ENCODE peak calls at places on chromosomes 2 and 18, in ten cellular contexts. U, D, L, O, F, G, I, M, S and B are unnamed samples.

GRCh38 chr2:221370076-221370941 is 201.8 kb downstream of the EPHA4 start:
- DNase-seq in M (no peak), U (no peak), F (no peak), S (no peak), G (no peak), O (no peak), I (no peak), L (no peak), D (peak; percentile 47), B (no peak)

GRCh38 chr2:1649871-1650473 is 94.3 kb downstream of the PXDN start:
- DNase-seq in I (no peak), U (no peak), S (no peak), D (no peak), F (no peak), L (no peak), M (peak; percentile 54), G (no peak), O (no peak), B (no peak)

GRCh38 chr18:32552421-32553030 is 81.8 kb upstream of the GAREM1 start:
- DNase-seq in U (peak; percentile 75), F (peak; percentile 70), L (peak; percentile 71), S (peak; percentile 86), O (peak; percentile 60), I (peak; percentile 74), D (peak; percentile 59), G (peak; percentile 83), M (no peak), B (peak; percentile 31)

GRCh38 chr2:237687666-237688065 is 60.3 kb downstream of the LRRFIP1 start:
- DNase-seq in U (peak; percentile 100), I (no peak), G (peak; percentile 68), L (peak; percentile 67), F (peak; percentile 99), D (peak; percentile 93), S (no peak), O (peak; percentile 82), M (peak; percentile 89), B (peak; percentile 99)

GRCh38 chr2:212815453-212815852 is 276.9 kb upstream of the ERBB4 start:
- DNase-seq in O (no peak), L (no peak), S (no peak), U (no peak), I (no peak), F (no peak), G (no peak), M (no peak), D (no peak), B (no peak)

GRCh38 chr2:239092571-239093294 is 244.8 kb downstream of the TWIST2 start:
- DNase-seq in D (peak; percentile 17), S (no peak), I (no peak), G (no peak), L (no peak), O (no peak), F (peak; percentile 26), U (no peak), M (no peak), B (no peak)

GRCh38 chr2:237534380-237534779 is 32.0 kb upstream of the PRLH start:
- DNase-seq in M (no peak), O (no peak), I (no peak), D (no peak), L (no peak), S (no peak), F (no peak), G (no peak), U (no peak), B (no peak)

GRCh38 chr2:71779306-71779855 is 326.0 kb downstream of the DYSF start:
- DNase-seq in L (no peak), M (no peak), G (no peak), S (no peak), U (peak; percentile 88), O (no peak), D (no peak), I (no peak), F (peak; percentile 46), B (no peak)

GRCh38 chr2:169073972-169074751 is 4.8 kb downstream of the DHRS9 start:
- DNase-seq in S (no peak), F (no peak), M (no peak), L (no peak), O (no peak), U (peak; percentile 15), D (no peak), I (no peak), G (peak; percentile 34), B (no peak)

GRCh38 chr2:237866119-237866621 is 6.7 kb downstream of the RAMP1 start:
- DNase-seq in U (peak; percentile 48), M (peak; percentile 41), L (no peak), O (no peak), F (peak; percentile 59), G (peak; percentile 64), I (no peak), S (no peak), D (no peak), B (no peak)

GRCh38 chr2:236875906-236876505 is 209.7 kb upstream of the COPS8 start:
- DNase-seq in U (peak; percentile 55), G (peak; percentile 62), I (no peak), L (no peak), M (peak; percentile 87), O (peak; percentile 26), D (peak; percentile 62), S (no peak), F (no peak), B (no peak)

GRCh38 chr2:232073031-232073430 is 111.5 kb downstream of the DIS3L2 start:
- DNase-seq in L (no peak), D (no peak), G (no peak), O (no peak), S (no peak), M (no peak), I (no peak), U (no peak), F (no peak), B (no peak)

GRCh38 chr2:180979086-180979934 is 1.1 kb upstream of the UBE2E3 start:
- DNase-seq in U (peak; percentile 33), G (no peak), F (peak; percentile 81), M (no peak), L (no peak), D (peak; percentile 20), O (peak; percentile 13), S (no peak), I (no peak), B (no peak)

DNA sequence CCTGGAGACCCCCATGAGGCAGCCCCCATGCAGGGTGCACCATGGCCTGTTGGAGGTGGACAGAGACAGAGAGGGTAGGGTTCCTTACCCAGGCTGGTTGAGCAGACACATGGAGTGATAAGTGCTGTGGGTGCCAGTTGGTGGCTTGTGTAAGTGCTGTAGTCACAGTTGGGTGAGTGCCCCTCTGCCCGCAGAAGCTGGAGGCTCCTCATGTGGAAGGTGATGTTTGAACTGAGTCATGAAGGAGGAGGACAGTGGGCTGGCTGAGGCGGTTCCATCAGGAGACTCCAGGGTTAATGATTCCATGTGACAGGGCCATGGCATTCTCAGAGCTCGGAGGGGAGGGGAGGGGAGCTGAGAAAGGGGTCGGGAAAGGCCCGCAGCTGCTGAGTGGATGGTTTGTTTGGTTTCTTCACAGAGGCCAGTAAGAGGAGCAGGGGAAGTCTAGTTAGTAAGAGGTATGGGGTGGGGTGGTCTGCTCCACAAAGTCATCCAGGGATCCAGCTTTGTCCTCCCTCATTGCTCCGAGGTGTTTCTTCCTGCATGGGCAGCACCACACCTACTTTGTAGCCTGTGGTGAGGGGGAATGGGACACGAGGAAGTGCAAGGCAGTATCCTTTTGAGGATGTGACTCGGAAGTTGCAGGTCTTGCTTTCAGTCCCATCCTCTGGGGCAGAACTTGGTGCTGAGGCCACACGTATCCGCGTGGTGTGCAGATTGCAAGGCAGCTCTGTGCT is 13.6 kb downstream of the IMPA2 start:
- DNase-seq in F (peak; percentile 45), M (peak; percentile 61), O (no peak), L (peak; percentile 54), G (no peak), S (no peak), U (peak; percentile 50), I (no peak), D (no peak), B (no peak)
- H3K4me3 ChIP-seq in F (no peak overlapping the region), M (no peak overlapping the region), O (no peak overlapping the region), L (no peak overlapping the region), G (no peak overlapping the region), S (no peak overlapping the region), U (no peak overlapping the region), I (no peak overlapping the region), D (no peak overlapping the region), B (no peak overlapping the region)

GRCh38 chr2:151916632-151917031 is 88.4 kb upstream of the ARL5A start:
- DNase-seq in D (no peak), G (no peak), S (no peak), L (no peak), M (no peak), O (no peak), U (peak; percentile 21), I (no peak), F (peak; percentile 11), B (no peak)
- H3K4me3 ChIP-seq in D (no peak overlapping the region), G (no peak overlapping the region), S (no peak overlapping the region), L (no peak overlapping the region), M (no peak overlapping the region), O (no peak overlapping the region), U (no peak overlapping the region), I (no peak overlapping the region), F (no peak overlapping the region), B (no peak overlapping the region)

DNA sequence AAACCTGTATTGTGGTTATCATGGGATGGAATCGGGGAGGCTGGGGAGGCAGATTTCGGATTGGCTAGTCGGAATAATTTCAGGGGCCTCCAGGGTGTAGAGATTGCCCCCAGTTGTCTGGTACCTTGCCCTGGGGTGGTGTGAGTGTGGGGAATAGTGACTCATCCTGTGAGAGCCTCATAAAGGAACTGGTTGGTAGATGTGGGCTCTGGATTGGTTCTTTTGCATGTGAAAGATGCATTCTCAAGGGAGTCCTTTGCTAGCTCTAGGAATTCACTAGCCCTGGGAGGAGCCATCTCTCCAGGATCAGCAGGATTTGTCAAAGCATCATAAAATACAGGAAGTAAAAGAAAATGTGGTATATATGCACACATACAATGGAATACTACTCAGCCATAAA is 331.6 kb downstream of the SETBP1 start:
- DNase-seq in U (peak; percentile 45), L (no peak), M (no peak), S (no peak), G (no peak), D (no peak), O (no peak), I (no peak), F (no peak), B (no peak)
- H3K4me3 ChIP-seq in U (no peak overlapping the region), L (no peak overlapping the region), M (no peak overlapping the region), S (no peak overlapping the region), G (no peak overlapping the region), D (no peak overlapping the region), O (no peak overlapping the region), I (no peak overlapping the region), F (no peak overlapping the region), B (no peak overlapping the region)

DNA sequence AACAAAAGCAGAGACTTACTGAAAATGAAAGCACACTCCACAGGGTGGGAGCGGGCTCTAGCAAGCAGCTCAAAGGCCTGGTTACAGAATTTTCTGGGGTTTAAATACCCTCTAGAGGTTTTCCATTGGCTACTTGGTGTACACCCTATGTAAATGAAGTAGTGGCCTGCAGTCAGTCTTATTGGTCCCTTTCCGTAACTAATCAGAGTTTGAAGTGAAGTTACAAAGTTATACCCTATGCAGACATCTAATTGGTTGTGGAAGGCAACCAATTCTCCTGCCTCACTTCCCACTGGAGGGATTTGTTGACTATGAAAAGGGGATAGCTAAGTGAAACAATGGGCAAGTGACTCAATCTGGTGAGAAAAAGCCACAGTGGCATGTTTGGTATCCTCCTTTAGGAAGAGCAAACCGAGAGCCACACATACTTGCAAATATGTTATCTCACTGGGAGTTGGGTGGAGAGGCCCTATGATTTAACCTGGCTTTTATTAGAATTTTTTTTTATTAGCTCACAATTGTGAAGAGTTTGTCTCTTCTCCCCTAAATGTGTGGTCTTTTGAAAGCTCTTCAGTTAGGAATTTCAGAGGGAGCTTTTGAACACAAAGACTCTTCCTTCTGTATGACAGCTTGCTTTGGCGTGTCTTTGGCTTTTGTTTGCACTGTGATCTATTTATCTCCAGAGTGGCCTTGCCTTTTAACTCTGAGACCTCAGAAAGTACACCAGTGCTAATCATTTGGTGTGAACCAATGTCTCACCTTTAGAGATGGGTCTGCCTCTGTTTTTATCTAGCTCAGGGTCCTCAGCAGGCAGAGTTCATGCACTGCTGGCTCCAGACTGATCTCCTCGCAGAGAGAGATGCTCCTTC is 69.6 kb downstream of the MAP4K4 start:
- DNase-seq in L (no peak), O (no peak), D (no peak), S (no peak), F (peak; percentile 92), U (peak; percentile 89), I (no peak), G (no peak), M (no peak), B (peak; percentile 92)
- H3K4me3 ChIP-seq in L (no peak overlapping the region), O (no peak overlapping the region), D (no peak overlapping the region), S (no peak overlapping the region), F (peak overlapping the region; percentile 13), U (no peak overlapping the region), I (no peak overlapping the region), G (no peak overlapping the region), M (no peak overlapping the region), B (no peak overlapping the region)